ENCODE peak calls at places on chromosomes 4 and X, in seven cellular contexts. O, I, V, S, E, J and M are unnamed samples. For H3K4me1, the result is how much of the 10 kb centered on the place peaks cover.

GRCh38 chr4:151569650-151570049 is 160.7 kb downstream of the FHIP1A start:
- DNase-seq in O (no peak), S (no peak), E (no peak), J (no peak), I (no peak), V (peak), M (no peak)

GRCh38 chr4:2598661-2599654 is 62.5 kb downstream of the FAM193A start:
- DNase-seq in E (peak), V (no peak), O (peak), J (no peak), S (no peak), I (no peak), M (no peak)

GRCh38 chr4:137994858-137995257 is 247.3 kb downstream of the SLC7A11 start:
- DNase-seq in I (no peak), E (no peak), J (no peak), V (no peak), S (no peak), O (no peak), M (peak)

GRCh38 chr4:153257966-153258365 is 53.7 kb downstream of the TRIM2 start:
- DNase-seq in S (no peak), V (no peak), E (peak), O (no peak), I (no peak), J (no peak), M (no peak)

GRCh38 chr4:44256414-44256813 is 192.2 kb downstream of the KCTD8 start:
- DNase-seq in O (no peak), I (no peak), J (no peak), V (peak), E (no peak), S (no peak), M (peak)

GRCh38 chr4:73451978-73452747 is 16.1 kb downstream of the AFP start:
- DNase-seq in S (no peak), E (no peak), I (no peak), J (no peak), O (no peak), V (no peak), M (peak)

GRCh38 chrX:43655961-43656494 is at the start of gene MAOA:
- DNase-seq in E (peak), J (peak), S (no peak), V (peak), O (no peak), I (peak), M (no peak)

GRCh38 chrX:151153086-151153485 is 23.3 kb upstream of the GPR50 start:
- DNase-seq in J (no peak), S (peak), O (no peak), I (no peak), V (peak), E (no peak), M (peak)

GRCh38 chr4:8419222-8420041 is 21.1 kb downstream of the ACOX3 start:
- DNase-seq in I (no peak), V (no peak), S (no peak), O (no peak), E (no peak), J (no peak), M (peak)

GRCh38 chr4:151014521-151015457 is at the start of gene LRBA:
- DNase-seq in S (peak), J (peak), I (peak), E (peak), V (peak), O (peak), M (peak)

GRCh38 chrX:71178908-71179307 is 34.3 kb downstream of the NLGN3 start:
- DNase-seq in E (peak), S (peak), J (peak), I (peak), V (peak), O (peak), M (peak)

GRCh38 chr4:82431026-82431745 is 796 bp downstream of the ENOPH1 start:
- DNase-seq in E (peak), V (peak), J (no peak), I (peak), O (peak), S (peak), M (peak)

GRCh38 chr4:81599646-81600231 is 128.0 kb upstream of the RASGEF1B start:
- DNase-seq in V (no peak), I (no peak), J (no peak), O (no peak), S (no peak), E (no peak), M (no peak)

GRCh38 chr4:143587703-143588102 is 74.2 kb downstream of the SMARCA5 start:
- DNase-seq in O (peak), J (no peak), E (no peak), I (no peak), V (no peak), S (peak), M (peak)

GRCh38 chrX:37867509-37868153 is 20.3 kb upstream of the DYNLT3 start:
- DNase-seq in O (no peak), J (no peak), V (no peak), S (no peak), I (no peak), E (no peak), M (no peak)

GRCh38 chr4:95889662-95890061 is 49.8 kb downstream of the PDHA2 start:
- DNase-seq in S (peak), I (no peak), E (no peak), V (peak), J (no peak), O (no peak), M (peak)

GRCh38 chr4:6595897-6596537 is 21.0 kb downstream of the MAN2B2 start:
- DNase-seq in J (peak), O (peak), I (no peak), E (no peak), S (no peak), V (no peak), M (no peak)

GRCh38 chr4:8727131-8727530 is 134.6 kb downstream of the CPZ start:
- DNase-seq in S (no peak), O (no peak), I (no peak), J (no peak), E (no peak), V (no peak), M (no peak)

GRCh38 chrX:23826216-23826615 is 43.2 kb downstream of the SAT1 start:
- DNase-seq in J (no peak), S (peak), O (no peak), V (no peak), E (no peak), I (no peak), M (no peak)

GRCh38 chr4:53782468-53782865 is 191.2 kb upstream of the LNX1 start:
- DNase-seq in S (no peak), J (no peak), V (no peak), O (no peak), I (no peak), E (no peak), M (no peak)

GRCh38 chrX:99703467-99703866 is 706.6 kb downstream of the PCDH19 start:
- DNase-seq in J (no peak), E (no peak), S (no peak), O (no peak), V (peak), I (no peak), M (no peak)

GRCh38 chrX:150446995-150447394 is 83.9 kb downstream of the MAMLD1 start:
- DNase-seq in V (no peak), O (no peak), I (no peak), J (no peak), E (no peak), S (no peak), M (peak)

GRCh38 chr4:118367872-118368271 is 15.1 kb upstream of the PRSS12 start:
- DNase-seq in V (no peak), I (no peak), E (no peak), J (no peak), O (no peak), S (no peak), M (no peak)

GRCh38 chrX:140821280-140821679 is 111.7 kb downstream of the LINC00632 start:
- DNase-seq in I (no peak), E (no peak), S (no peak), V (no peak), J (no peak), O (no peak), M (no peak)

GRCh38 chr4:66629927-66630326 is 915.4 kb downstream of the CENPC start:
- DNase-seq in S (no peak), J (no peak), E (no peak), V (no peak), O (no peak), I (no peak), M (no peak)

GRCh38 chr4:1356181-1356998 is 9.4 kb downstream of the UVSSA start:
- DNase-seq in S (peak), J (peak), V (peak), O (peak), E (peak), I (no peak), M (peak)

GRCh38 chrX:121008920-121009319 is 23.4 kb upstream of the CT47A1 start:
- DNase-seq in I (no peak), O (no peak), J (no peak), S (peak), E (no peak), V (no peak), M (no peak)

DNA sequence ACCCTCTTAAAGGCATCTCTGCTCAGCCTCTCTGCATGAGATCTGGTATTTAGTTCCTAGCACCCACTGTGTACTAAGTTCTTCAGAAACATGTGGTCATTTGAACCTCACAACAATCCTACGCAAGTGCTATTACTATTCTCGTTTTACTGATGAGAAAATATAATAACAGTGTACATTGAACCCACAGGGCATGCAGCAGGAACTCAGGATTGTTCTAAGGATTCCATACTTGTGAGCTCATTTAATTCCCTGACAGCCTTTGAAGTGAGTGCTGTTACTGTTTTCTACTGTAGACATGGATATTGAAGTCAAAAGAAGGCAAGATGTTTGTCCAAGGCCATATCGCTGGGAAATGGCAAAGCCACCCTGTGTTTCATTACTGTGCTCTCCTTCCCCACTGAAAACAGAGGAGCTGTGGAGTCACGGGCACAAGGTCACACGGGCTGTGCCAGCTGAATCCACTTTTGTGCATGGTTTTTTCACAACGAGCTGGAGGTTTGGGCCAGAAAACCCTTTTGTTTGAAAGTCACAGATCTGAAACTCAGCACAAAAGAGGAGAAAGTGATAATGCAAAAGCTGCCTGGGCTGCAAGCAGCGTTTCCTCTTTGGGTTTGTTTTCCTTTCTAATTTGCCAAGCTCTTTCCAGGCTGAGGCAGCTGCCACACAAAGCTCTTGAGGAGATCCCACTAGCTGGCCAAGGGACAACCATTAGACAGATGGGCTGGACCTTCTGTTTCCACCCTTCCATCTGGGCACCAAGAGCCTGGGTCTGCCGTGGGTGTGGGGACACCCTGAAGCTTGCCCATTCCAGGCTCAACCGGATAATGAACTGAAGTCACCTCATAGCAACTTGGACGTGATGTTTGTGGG is 194.9 kb upstream of the C1QTNF7 start:
- DNase-seq in O (no peak), I (no peak), J (no peak), V (no peak), E (no peak), S (peak), M (peak)
- H3K4me1 ChIP-seq in O (under half), I (under half), J (under half), V (under half), E (under half), S (under half), M (under half)

GRCh38 chr4:4841156-4841555 is 18.3 kb upstream of the MSX1 start:
- DNase-seq in J (no peak), V (no peak), O (no peak), E (no peak), S (no peak), I (no peak), M (no peak)

GRCh38 chr4:4842476-4843441 is 16.7 kb upstream of the MSX1 start:
- DNase-seq in S (no peak), J (no peak), V (no peak), E (no peak), O (no peak), I (peak), M (no peak)

GRCh38 chr4:4845027-4845426 is 14.4 kb upstream of the MSX1 start:
- DNase-seq in E (no peak), S (no peak), I (peak), J (no peak), V (no peak), O (no peak), M (no peak)

GRCh38 chr4:4847011-4847410 is 12.5 kb upstream of the MSX1 start:
- DNase-seq in O (no peak), J (no peak), E (no peak), I (peak), S (no peak), V (no peak), M (no peak)

DNA sequence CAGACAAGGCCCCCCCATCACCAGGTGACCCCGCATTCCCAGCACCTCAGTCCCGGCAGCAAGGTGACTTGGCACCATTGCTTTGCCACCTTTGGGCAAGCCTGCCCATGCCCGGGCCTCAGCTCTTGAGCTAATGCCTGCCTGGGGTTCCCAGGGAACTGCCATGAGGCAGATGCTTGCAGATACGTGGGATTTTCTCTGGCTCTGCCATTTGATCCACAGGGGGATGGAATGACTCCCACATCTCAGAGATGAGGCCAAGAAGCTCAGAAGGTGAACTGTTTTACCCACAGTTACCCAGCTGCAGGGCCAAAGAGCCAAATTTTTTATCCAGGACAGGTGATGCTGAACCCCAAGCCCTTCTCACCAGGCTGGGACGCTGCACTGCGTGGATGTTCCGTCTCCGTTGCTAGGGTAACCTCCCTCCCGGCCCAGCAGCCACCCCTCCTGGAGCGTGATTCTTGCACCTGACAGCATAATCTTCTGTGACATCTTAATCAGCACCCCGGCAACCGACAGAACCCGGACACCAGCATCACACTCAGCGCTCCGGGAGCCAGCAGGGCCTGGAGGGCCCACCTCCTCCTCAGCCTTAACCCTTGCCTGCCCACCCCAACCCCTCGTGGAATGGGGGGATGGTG is 15.7 kb upstream of the MSX1 start:
- DNase-seq in V (no peak), E (no peak), I (peak), O (no peak), J (no peak), S (no peak), M (no peak)
- H3K27ac ChIP-seq in V (no peak), E (no peak), I (no peak), O (no peak), J (no peak), S (no peak), M (no peak)

GRCh38 chr4:140937866-140938265 is 181.7 kb upstream of the TBC1D9 start:
- DNase-seq in V (no peak), J (no peak), O (no peak), I (no peak), S (no peak), E (peak), M (peak)

GRCh38 chr4:140931904-140932303 is 175.7 kb upstream of the TBC1D9 start:
- DNase-seq in J (no peak), O (no peak), S (no peak), E (no peak), I (no peak), V (no peak), M (no peak)

GRCh38 chr4:140932646-140933045 is 176.5 kb upstream of the TBC1D9 start:
- DNase-seq in S (no peak), I (no peak), V (no peak), J (no peak), O (no peak), E (no peak), M (no peak)

GRCh38 chr4:140930556-140930955 is 174.4 kb upstream of the TBC1D9 start:
- DNase-seq in O (no peak), E (no peak), V (no peak), S (no peak), J (no peak), I (no peak), M (no peak)

DNA sequence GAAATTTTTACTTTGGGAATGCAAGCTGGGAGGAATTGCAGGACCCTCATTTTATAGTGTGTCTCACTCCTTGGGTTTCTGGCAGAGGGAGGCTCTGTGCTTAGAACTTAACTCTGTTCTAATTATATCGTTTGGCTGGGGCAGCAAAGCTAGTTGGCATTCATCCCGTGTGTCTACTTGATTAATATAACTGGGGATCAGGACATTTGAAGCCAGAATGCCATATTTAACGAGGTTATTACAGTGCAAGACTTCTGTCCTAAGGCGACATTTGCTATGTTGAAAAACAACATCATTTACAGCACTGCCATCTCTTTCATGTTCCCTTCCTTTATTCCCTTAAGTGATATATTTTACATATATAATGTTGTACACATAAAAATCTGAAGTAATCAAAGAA is 179.1 kb upstream of the TBC1D9 start:
- DNase-seq in J (no peak), I (no peak), E (peak), S (no peak), V (peak), O (no peak), M (peak)
- H3K4me1 ChIP-seq in J (under half), I (under half), E (under half), S (under half), V (under half), O (under half), M (under half)

DNA sequence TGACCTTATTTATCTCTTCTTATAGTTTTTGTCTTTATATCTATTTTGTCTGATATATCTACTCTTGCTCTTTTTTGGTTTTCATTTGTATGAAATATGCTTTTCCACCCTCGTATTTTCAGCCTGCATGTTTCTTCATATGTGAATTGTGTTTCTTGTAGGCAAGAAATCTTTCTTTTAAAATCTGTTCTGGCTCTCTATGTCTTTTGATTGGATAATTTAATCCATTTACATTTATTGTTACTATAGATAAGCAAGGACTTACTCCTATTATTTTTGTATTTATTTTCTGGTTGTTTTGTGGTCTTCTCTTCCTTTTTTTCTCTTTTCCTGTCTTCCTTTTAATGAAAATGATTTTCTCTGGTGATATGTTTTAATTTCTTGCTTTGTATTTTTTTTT is 403.1 kb downstream of the DCAF12L2 start:
- DNase-seq in E (no peak), O (no peak), V (no peak), J (no peak), I (no peak), S (no peak), M (no peak)
- H3K27ac ChIP-seq in E (no peak), O (no peak), V (no peak), J (no peak), I (no peak), S (no peak), M (no peak)

DNA sequence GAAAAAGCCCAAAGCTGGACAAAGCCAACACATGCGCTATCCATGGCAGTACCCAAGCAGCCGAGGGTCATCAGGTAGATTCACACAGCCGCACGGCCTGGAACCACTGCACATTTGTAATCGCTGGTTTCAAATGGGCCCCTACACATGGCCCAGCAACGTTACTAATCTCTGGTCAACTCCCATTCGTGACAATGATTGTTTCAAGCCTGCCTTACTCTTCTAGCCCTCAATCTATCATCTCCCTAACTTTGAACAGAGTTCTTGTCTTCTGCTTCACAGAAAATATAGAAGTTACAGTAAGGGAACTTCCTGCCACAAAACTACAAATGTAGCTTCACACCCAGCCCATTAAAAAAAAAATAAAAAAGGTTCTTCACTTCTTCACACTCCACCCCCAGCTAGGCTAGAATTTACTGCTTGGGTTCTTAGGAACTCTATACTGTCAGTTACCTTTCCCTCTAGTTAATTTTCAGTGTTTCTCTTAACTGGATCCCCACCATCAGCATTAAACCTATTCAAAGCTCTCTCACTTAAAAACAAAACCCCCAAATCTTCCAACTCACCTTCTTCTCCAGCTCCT is 24.2 kb downstream of the CASP3 start:
- DNase-seq in S (no peak), I (no peak), E (no peak), J (no peak), O (no peak), V (no peak), M (no peak)
- H3K4me1 ChIP-seq in S (under half), I (under half), E (under half), J (under half), O (under half), V (under half), M (under half)